ENCODE peak calls at places on chromosome 15, in seven cellular contexts. R is astrocyte of the spinal cord, C is neural crest cell, A is AG09309, U is cardiac fibroblast, F is GM12865, N is esophagus muscularis mucosa. Z is an unnamed sample.

GRCh38 chr15:53520867-53521525 is 238.5 kb downstream of the WDR72 start:
- DNase-seq in F (no peak), U (no peak), R (peak), A (no peak), C (peak), N (no peak), Z (no peak)

GRCh38 chr15:64070965-64071851 is 22.4 kb downstream of the CIAO2A start:
- DNase-seq in A (peak), C (no peak), R (peak), U (peak), N (no peak), F (no peak), Z (peak)

GRCh38 chr15:41919201-41919820 is 25.5 kb upstream of the SPTBN5 start:
- DNase-seq in F (no peak), N (no peak), C (no peak), R (no peak), A (no peak), U (no peak), Z (no peak)

GRCh38 chr15:74294010-74294409 is 57.9 kb downstream of the CCDC33 start:
- DNase-seq in U (no peak), A (no peak), R (no peak), C (no peak), F (no peak), N (no peak), Z (no peak)

GRCh38 chr15:78358114-78358513 is 18.0 kb downstream of the CRABP1 start:
- DNase-seq in A (no peak), U (peak), N (no peak), R (no peak), C (no peak), F (no peak), Z (no peak)

GRCh38 chr15:96610757-96611156 is 280.3 kb downstream of the NR2F2 start:
- DNase-seq in F (no peak), R (no peak), C (no peak), N (no peak), A (no peak), U (no peak), Z (no peak)

GRCh38 chr15:92925409-92925808 is 25.3 kb downstream of the CHD2 start:
- DNase-seq in F (no peak), A (no peak), N (no peak), U (no peak), R (no peak), C (no peak), Z (no peak)

GRCh38 chr15:93130111-93130510 is 41.1 kb upstream of the RGMA start:
- DNase-seq in C (no peak), N (no peak), F (no peak), A (no peak), U (no peak), R (no peak), Z (no peak)

GRCh38 chr15:98169551-98169950 is 209.0 kb downstream of the ARRDC4 start:
- DNase-seq in C (no peak), N (no peak), A (no peak), F (no peak), R (no peak), U (no peak), Z (no peak)

GRCh38 chr15:63999177-63999576 is 47.1 kb downstream of the DAPK2 start:
- DNase-seq in F (peak), N (no peak), U (no peak), A (no peak), C (no peak), R (no peak), Z (no peak)

GRCh38 chr15:70192041-70192440 is 94.3 kb upstream of the TLE3 start:
- DNase-seq in F (no peak), R (no peak), U (no peak), C (no peak), A (no peak), N (no peak), Z (no peak)

GRCh38 chr15:101043911-101044624 is 124.9 kb downstream of the LRRK1 start:
- DNase-seq in R (no peak), A (no peak), N (peak), U (no peak), C (no peak), F (no peak), Z (peak)

GRCh38 chr15:63870403-63871209 is 36.9 kb upstream of the HERC1 start:
- DNase-seq in U (peak), A (peak), C (no peak), F (no peak), R (peak), N (no peak), Z (no peak)

GRCh38 chr15:64051093-64051402 is 4.8 kb upstream of the DAPK2 start:
- DNase-seq in A (no peak), F (no peak), N (no peak), C (no peak), R (no peak), U (no peak), Z (no peak)

GRCh38 chr15:40766906-40767837 is 2.6 kb upstream of the C15orf62 start:
- DNase-seq in R (peak), A (no peak), F (no peak), U (peak), N (no peak), C (no peak), Z (no peak)

GRCh38 chr15:39362832-39363561 is 217.9 kb upstream of the THBS1 start:
- DNase-seq in A (peak), U (peak), N (no peak), F (no peak), C (no peak), R (peak), Z (no peak)

GRCh38 chr15:78880828-78881227 is 8.1 kb downstream of the MORF4L1 start:
- DNase-seq in N (no peak), F (no peak), R (no peak), A (no peak), C (no peak), U (peak), Z (no peak)

GRCh38 chr15:95868970-95869369 is 461.5 kb upstream of the NR2F2 start:
- DNase-seq in U (no peak), N (no peak), R (no peak), C (no peak), F (no peak), A (no peak), Z (no peak)

GRCh38 chr15:84818221-84819131 is 1.3 kb downstream of the ALPK3 start:
- DNase-seq in A (no peak), F (peak), R (peak), C (peak), N (no peak), U (peak), Z (no peak)

GRCh38 chr15:35886765-35887164 is 340.8 kb upstream of the DPH6 start:
- DNase-seq in C (no peak), A (no peak), U (peak), F (no peak), N (no peak), R (peak), Z (no peak)

GRCh38 chr15:45378149-45378912 is at the start of gene GATM:
- DNase-seq in C (peak), R (peak), U (peak), N (peak), F (peak), A (peak), Z (peak)

GRCh38 chr15:82850731-82851130 is 41.3 kb downstream of the WHAMM start:
- DNase-seq in R (no peak), C (no peak), A (no peak), F (no peak), N (peak), U (no peak), Z (no peak)

GRCh38 chr15:57677206-57677605 is 29.3 kb upstream of the POLR2M start:
- DNase-seq in C (no peak), N (no peak), A (no peak), F (no peak), R (no peak), U (no peak), Z (no peak)

GRCh38 chr15:45136378-45136764 is 6.6 kb downstream of the DUOX1 start:
- DNase-seq in N (no peak), C (no peak), F (no peak), A (no peak), U (no peak), R (no peak), Z (no peak)

GRCh38 chr15:37767841-37768455 is 166.5 kb upstream of the TMCO5A start:
- DNase-seq in U (no peak), F (no peak), N (no peak), R (no peak), C (no peak), A (no peak), Z (no peak)

GRCh38 chr15:93800805-93801204 is 430.6 kb upstream of the MCTP2 start:
- DNase-seq in U (no peak), F (no peak), C (no peak), N (no peak), A (no peak), R (no peak), Z (no peak)

GRCh38 chr15:74799255-74799842 is 13.3 kb upstream of the LMAN1L start:
- DNase-seq in N (no peak), A (no peak), R (no peak), U (no peak), C (no peak), F (peak), Z (no peak)

GRCh38 chr15:55281517-55282227 is 7.9 kb downstream of the RAB27A start:
- DNase-seq in U (no peak), C (no peak), N (no peak), R (no peak), A (no peak), F (no peak), Z (no peak)

GRCh38 chr15:100958326-100959065 is 39.3 kb downstream of the LRRK1 start:
- DNase-seq in U (peak), R (peak), N (no peak), C (no peak), F (peak), A (no peak), Z (no peak)

GRCh38 chr15:67803996-67804843 is 21.1 kb upstream of the SKOR1 start:
- DNase-seq in N (no peak), R (no peak), C (no peak), F (no peak), A (no peak), U (no peak), Z (no peak)

GRCh38 chr15:72037321-72037720 is 80.6 kb downstream of the MYO9A start:
- DNase-seq in U (no peak), A (no peak), R (peak), F (no peak), N (no peak), C (no peak), Z (no peak)

GRCh38 chr15:92029104-92029466 is 175.6 kb downstream of the SLCO3A1 start:
- DNase-seq in A (no peak), U (peak), N (no peak), F (no peak), C (no peak), R (no peak), Z (no peak)

GRCh38 chr15:85030301-85031049 is 48.8 kb downstream of the PDE8A start:
- DNase-seq in C (no peak), A (no peak), N (no peak), F (peak), R (peak), U (peak), Z (no peak)

GRCh38 chr15:75817151-75817935 is 25.9 kb upstream of the UBE2Q2 start:
- DNase-seq in N (no peak), C (no peak), F (peak), R (peak), U (peak), A (no peak), Z (no peak)

GRCh38 chr15:58875343-58875742 is 58.1 kb downstream of the SLTM start:
- DNase-seq in N (no peak), A (no peak), F (no peak), R (no peak), U (no peak), C (no peak), Z (no peak)

GRCh38 chr15:75036269-75036668 is 12.9 kb downstream of the PPCDC start:
- DNase-seq in R (no peak), F (no peak), A (no peak), U (no peak), C (no peak), N (no peak), Z (no peak)

GRCh38 chr15:43872416-43873020 is 45.7 kb downstream of the WDR76 start:
- DNase-seq in F (peak), A (peak), U (peak), R (peak), N (no peak), C (peak), Z (no peak)
- TF ChIP-seq CTCF in F (peak), A (peak), U (peak), R (peak), N (peak), C (peak), Z (no peak)

GRCh38 chr15:47246317-47246716 is 471.0 kb upstream of the SEMA6D start:
- DNase-seq in F (no peak), R (no peak), C (no peak), N (no peak), U (no peak), A (no peak), Z (no peak)
- TF ChIP-seq CTCF in F (no peak), R (no peak), C (no peak), N (no peak), U (no peak), A (no peak), Z (no peak)

GRCh38 chr15:60299452-60300047 is 98.2 kb downstream of the ANXA2 start:
- DNase-seq in N (peak), U (peak), C (no peak), R (peak), A (no peak), F (no peak), Z (no peak)
- TF ChIP-seq CTCF in N (peak), U (peak), C (peak), R (peak), A (no peak), F (no peak), Z (no peak)

GRCh38 chr15:27906802-27907201 is 192.3 kb downstream of the OCA2 start:
- DNase-seq in C (no peak), U (no peak), N (no peak), R (no peak), F (peak), A (no peak), Z (no peak)

GRCh38 chr15:27912283-27912682 is 186.8 kb downstream of the OCA2 start:
- DNase-seq in C (no peak), A (no peak), U (no peak), R (no peak), N (no peak), F (no peak), Z (no peak)
- TF ChIP-seq CTCF in C (peak), A (no peak), U (no peak), R (no peak), N (no peak), F (no peak), Z (no peak)

GRCh38 chr15:99752556-99752955 is 19.3 kb upstream of the LYSMD4 start:
- DNase-seq in F (no peak), R (no peak), C (no peak), N (no peak), A (no peak), U (no peak), Z (no peak)

GRCh38 chr15:99753066-99753465 is 19.8 kb upstream of the LYSMD4 start:
- DNase-seq in C (no peak), F (no peak), A (no peak), R (no peak), U (no peak), N (no peak), Z (no peak)

GRCh38 chr15:99755692-99756409 is 22.6 kb upstream of the LYSMD4 start:
- DNase-seq in F (peak), R (peak), U (peak), A (peak), N (no peak), C (peak), Z (no peak)
- TF ChIP-seq CTCF in F (peak), R (peak), U (peak), A (peak), N (peak), C (peak), Z (no peak)

Z was measured in omental fat pad.